ENCODE peak calls at places on chromosomes 11 and 22, in six cellular contexts. K is foreskin melanocyte; Z is activated T-cell treated with anti-CD3 and anti-CD28 coated beads for 24 hours; X is germinal center; G is heart right ventricle; Q is stimulated activated CD8-positive, alpha-beta memory T cell treated with anti-CD3 and anti-CD28 coated beads, Interleukin-4, amount 100 ng/mL, for 1 hour. Y is an unnamed sample.

GRCh38 chr11:71263391-71263790 is 11.0 kb upstream of the SHANK2 start:
- DNase-seq in G (no peak), K (no peak), X (no peak), Q (no peak), Z (no peak), Y (no peak)

GRCh38 chr11:60251485-60252207 is 8.7 kb upstream of the MS4A4E start:
- DNase-seq in Q (no peak), X (no peak), Z (no peak), K (peak), G (no peak), Y (no peak)

GRCh38 chr11:34189191-34189590 is 83.8 kb downstream of the NAT10 start:
- DNase-seq in G (no peak), K (no peak), Z (no peak), Q (no peak), X (no peak), Y (no peak)

GRCh38 chr11:123173040-123173855 is 21.8 kb downstream of the CLMP start:
- DNase-seq in Z (no peak), G (no peak), K (no peak), X (no peak), Q (no peak), Y (no peak)

GRCh38 chr11:22976146-22976545 is 115.9 kb upstream of the CCDC179 start:
- DNase-seq in G (no peak), Q (no peak), K (no peak), X (no peak), Z (no peak), Y (no peak)

GRCh38 chr22:39994566-39995345 is at the start of gene FAM83F:
- DNase-seq in X (peak), G (peak), Z (peak), Q (no peak), K (no peak), Y (peak)

GRCh38 chr11:44607987-44608386 is 42.5 kb downstream of the CD82 start:
- DNase-seq in Z (no peak), K (no peak), G (no peak), X (no peak), Q (no peak), Y (no peak)

GRCh38 chr22:24601217-24602104 is 1.5 kb upstream of the GGT1 start:
- DNase-seq in G (peak), K (no peak), X (no peak), Q (no peak), Z (no peak), Y (no peak)

GRCh38 chr11:122851366-122852011 is 13.2 kb downstream of the CRTAM start:
- DNase-seq in Z (no peak), X (peak), G (no peak), Q (no peak), K (no peak), Y (no peak)

GRCh38 chr22:49181431-49181830 is 646.2 kb downstream of the BRD1 start:
- DNase-seq in X (no peak), Z (no peak), G (no peak), K (no peak), Q (no peak), Y (no peak)

GRCh38 chr22:35601743-35602633 is 15.1 kb downstream of the MB start:
- DNase-seq in Z (no peak), X (no peak), Q (no peak), K (no peak), G (no peak), Y (no peak)

Y was measured in ovary.